ENCODE peak calls at places on chromosomes 6 and 20, in seven cellular contexts. K is K562, W is HCT116, B is H1, G is HepG2, L is SK-N-SH, E is GM12878. M is an unnamed sample.

GRCh38 chr20:5024103-5024502 is 22.8 kb upstream of the SLC23A2 start:
- DNase-seq in K (no peak), W (no peak), B (no peak), G (no peak), L (no peak), E (no peak), M (no peak)

GRCh38 chr6:73823046-73823735 is 127.2 kb downstream of the CD109 start:
- DNase-seq in K (no peak), W (no peak), B (no peak), G (no peak), L (no peak), E (no peak), M (no peak)

GRCh38 chr20:2006452-2007381 is 12.9 kb upstream of the PDYN start:
- DNase-seq in K (peak), W (peak), B (peak), G (peak), L (peak), E (no peak), M (no peak)

GRCh38 chr6:139588076-139588639 is 213.7 kb upstream of the CITED2 start:
- DNase-seq in K (peak), W (peak), B (no peak), G (peak), L (no peak), E (no peak), M (peak)

GRCh38 chr6:42383421-42384208 is 68.1 kb downstream of the TRERF1 start:
- DNase-seq in K (no peak), W (no peak), B (no peak), G (no peak), L (no peak), E (no peak), M (no peak)

GRCh38 chr6:3456794-3457709 is at the start of gene SLC22A23:
- DNase-seq in K (peak), W (peak), B (peak), G (peak), L (peak), E (no peak), M (peak)

GRCh38 chr6:10692965-10693538 is 1.4 kb downstream of the C6orf52 start:
- DNase-seq in K (no peak), W (no peak), B (no peak), G (no peak), L (no peak), E (no peak), M (no peak)

GRCh38 chr20:31330893-31331292 is 22.5 kb upstream of the DEFB116 start:
- DNase-seq in K (no peak), W (no peak), B (no peak), G (no peak), L (no peak), E (no peak), M (no peak)

GRCh38 chr6:42260972-42261371 is 43.3 kb upstream of the MRPS10 start:
- DNase-seq in K (peak), W (no peak), B (peak), G (no peak), L (peak), E (no peak), M (peak)

GRCh38 chr6:167682546-167683027 is 144.1 kb upstream of the AFDN start:
- DNase-seq in K (no peak), W (no peak), B (no peak), G (no peak), L (no peak), E (no peak), M (no peak)

GRCh38 chr6:170451762-170452651 is 101.1 kb downstream of the PSMB1 start:
- DNase-seq in K (no peak), W (no peak), B (no peak), G (no peak), L (no peak), E (no peak), M (no peak)

GRCh38 chr6:116531675-116532570 is 13.6 kb downstream of the TRAPPC3L start:
- DNase-seq in K (peak), W (peak), B (peak), G (peak), L (peak), E (no peak), M (no peak)

GRCh38 chr6:167050903-167051302 is 51.7 kb downstream of the CEP43 start:
- DNase-seq in K (no peak), W (no peak), B (no peak), G (no peak), L (no peak), E (no peak), M (no peak)

GRCh38 chr6:68196645-68197044 is 438.4 kb upstream of the ADGRB3 start:
- DNase-seq in K (peak), W (no peak), B (no peak), G (peak), L (no peak), E (no peak), M (peak)

GRCh38 chr6:170269873-170270541 is 20.9 kb downstream of the DLL1 start:
- DNase-seq in K (no peak), W (no peak), B (no peak), G (no peak), L (no peak), E (no peak), M (no peak)

GRCh38 chr6:168139121-168139520 is 60.1 kb upstream of the FRMD1 start:
- DNase-seq in K (no peak), W (no peak), B (peak), G (no peak), L (no peak), E (no peak), M (no peak)

GRCh38 chr6:136921521-136921935 is 573 bp upstream of the SLC35D3 start:
- DNase-seq in K (no peak), W (no peak), B (peak), G (no peak), L (peak), E (no peak), M (peak)

GRCh38 chr6:119541132-119541905 is 191.8 kb upstream of the MAN1A1 start:
- DNase-seq in K (no peak), W (peak), B (no peak), G (no peak), L (peak), E (no peak), M (no peak)

GRCh38 chr20:40892642-40893041 is 136.0 kb upstream of the TOP1 start:
- DNase-seq in K (peak), W (no peak), B (no peak), G (no peak), L (no peak), E (no peak), M (no peak)

GRCh38 chr6:38169221-38169674 is 349.7 kb downstream of the ZFAND3 start:
- DNase-seq in K (no peak), W (no peak), B (no peak), G (no peak), L (no peak), E (no peak), M (no peak)

GRCh38 chr6:3251462-3252314 is 7.1 kb upstream of the PSMG4 start:
- DNase-seq in K (peak), W (peak), B (peak), G (peak), L (peak), E (peak), M (peak)

GRCh38 chr6:34836451-34836850 is 44.6 kb downstream of the BLTP3A start:
- DNase-seq in K (no peak), W (no peak), B (no peak), G (no peak), L (no peak), E (no peak), M (no peak)

GRCh38 chr20:54456423-54456822 is 19.0 kb upstream of the DOK5 start:
- DNase-seq in K (no peak), W (no peak), B (no peak), G (no peak), L (no peak), E (no peak), M (peak)

GRCh38 chr6:4296552-4296951 is 161.2 kb upstream of the ECI2 start:
- DNase-seq in K (no peak), W (no peak), B (no peak), G (no peak), L (no peak), E (no peak), M (no peak)

GRCh38 chr6:11428351-11428750 is 109.2 kb upstream of the TMEM170B start:
- DNase-seq in K (no peak), W (no peak), B (no peak), G (no peak), L (no peak), E (no peak), M (no peak)

GRCh38 chr6:118501099-118501498 is 47.0 kb upstream of the PLN start:
- DNase-seq in K (no peak), W (no peak), B (no peak), G (no peak), L (no peak), E (no peak), M (no peak)

GRCh38 chr20:18394363-18394762 is 72.5 kb downstream of the DZANK1 start:
- DNase-seq in K (no peak), W (no peak), B (peak), G (no peak), L (no peak), E (no peak), M (no peak)

GRCh38 chr6:111874030-111874425 is 776 bp upstream of the FYN start:
- DNase-seq in K (no peak), W (no peak), B (no peak), G (no peak), L (no peak), E (no peak), M (no peak)

GRCh38 chr6:154302111-154302752 is 54.4 kb downstream of the IPCEF1 start:
- DNase-seq in K (peak), W (no peak), B (no peak), G (no peak), L (no peak), E (peak), M (no peak)

GRCh38 chr6:105832358-105832757 is 253.8 kb upstream of the PRDM1 start:
- DNase-seq in K (no peak), W (no peak), B (no peak), G (no peak), L (no peak), E (no peak), M (peak)

GRCh38 chr20:10761786-10762185 is 88.0 kb upstream of the JAG1 start:
- DNase-seq in K (no peak), W (no peak), B (no peak), G (peak), L (no peak), E (no peak), M (no peak)

GRCh38 chr6:42436825-42437224 is 14.9 kb downstream of the TRERF1 start:
- DNase-seq in K (no peak), W (no peak), B (no peak), G (no peak), L (no peak), E (no peak), M (no peak)

GRCh38 chr6:31624070-31624469 is 3.6 kb downstream of the PRRC2A start:
- DNase-seq in K (no peak), W (no peak), B (no peak), G (no peak), L (peak), E (no peak), M (no peak)

GRCh38 chr6:110609101-110609500 is 132.7 kb upstream of the SLC22A16 start:
- DNase-seq in K (no peak), W (no peak), B (no peak), G (no peak), L (no peak), E (no peak), M (no peak)

GRCh38 chr6:14333556-14334305 is 216.2 kb downstream of the CD83 start:
- DNase-seq in K (no peak), W (no peak), B (no peak), G (no peak), L (no peak), E (no peak), M (no peak)

GRCh38 chr6:111880181-111880944 is 7.1 kb upstream of the FYN start:
- DNase-seq in K (no peak), W (no peak), B (no peak), G (no peak), L (no peak), E (no peak), M (no peak)

GRCh38 chr6:18447552-18447951 is 60.4 kb downstream of the RNF144B start:
- DNase-seq in K (no peak), W (no peak), B (no peak), G (no peak), L (no peak), E (no peak), M (no peak)
- TF ChIP-seq JUND in K (no peak), W (no peak), B (no peak), G (no peak), L (no peak), E (no peak), M (no peak)

DNA sequence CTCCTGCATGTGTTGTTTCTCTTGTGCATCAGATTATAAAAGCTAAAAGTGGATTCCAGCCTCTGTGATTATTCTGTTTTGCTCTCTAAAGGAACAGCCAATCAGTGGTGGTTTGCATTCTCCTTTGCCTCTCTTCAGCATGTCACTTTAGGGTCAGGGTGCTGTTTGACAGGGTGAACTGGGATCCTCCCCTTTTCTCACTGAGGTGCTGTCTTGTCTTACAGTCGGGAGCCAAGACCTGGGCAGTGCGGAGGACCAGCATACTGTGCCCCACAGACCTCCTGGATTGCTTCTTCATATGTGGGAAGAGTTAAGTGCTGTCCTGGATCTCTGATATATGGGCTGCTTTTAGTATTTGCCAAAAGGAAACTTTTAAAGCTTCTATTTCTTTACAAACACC is 15.2 kb upstream of the CST2 start:
- DNase-seq in K (no peak), W (no peak), B (no peak), G (no peak), L (no peak), E (no peak), M (no peak)
- TF ChIP-seq JUND in K (no peak), W (no peak), B (no peak), G (no peak), L (no peak), E (no peak), M (no peak)

DNA sequence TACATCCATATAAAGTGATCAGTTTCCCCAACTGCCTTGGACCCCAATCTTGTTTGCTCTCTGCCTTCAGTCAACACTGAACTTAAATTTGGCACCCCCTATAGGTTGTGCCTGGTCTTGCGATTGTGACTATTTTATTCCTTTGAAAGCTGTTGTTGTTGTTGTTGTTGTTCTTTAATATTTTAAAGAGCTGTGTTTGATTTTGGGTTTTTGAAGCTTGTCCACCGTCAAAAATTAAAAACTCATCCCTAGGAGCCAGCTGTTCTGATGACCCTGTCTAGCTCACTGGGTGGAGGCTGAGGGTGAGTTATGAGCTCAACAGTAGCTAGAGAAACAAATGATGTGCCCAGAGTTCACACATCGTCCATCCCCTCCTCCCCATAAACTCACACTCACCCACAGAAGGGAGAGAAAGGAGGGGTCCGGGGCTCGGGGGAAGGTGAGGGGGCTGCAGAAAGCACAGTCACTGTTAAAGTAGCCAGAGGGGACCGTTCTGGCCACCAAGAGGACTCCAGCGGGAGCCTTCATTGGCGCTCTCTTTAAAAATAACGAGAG is 4.0 kb downstream of the SIM1 start:
- DNase-seq in K (no peak), W (no peak), B (peak), G (no peak), L (no peak), E (no peak), M (no peak)
- TF ChIP-seq JUND in K (no peak), W (no peak), B (no peak), G (no peak), L (no peak), E (no peak), M (no peak)

GRCh38 chr6:159788757-159789376 is 535 bp downstream of the TCP1 start:
- DNase-seq in K (peak), W (no peak), B (no peak), G (peak), L (peak), E (no peak), M (peak)
- TF ChIP-seq JUND in K (no peak), W (no peak), B (no peak), G (no peak), L (no peak), E (no peak), M (no peak)

GRCh38 chr6:147765541-147765940 is 257.1 kb downstream of the SAMD5 start:
- DNase-seq in K (peak), W (no peak), B (no peak), G (no peak), L (no peak), E (no peak), M (no peak)
- TF ChIP-seq JUND in K (no peak), W (no peak), B (no peak), G (no peak), L (no peak), E (no peak), M (no peak)

DNA sequence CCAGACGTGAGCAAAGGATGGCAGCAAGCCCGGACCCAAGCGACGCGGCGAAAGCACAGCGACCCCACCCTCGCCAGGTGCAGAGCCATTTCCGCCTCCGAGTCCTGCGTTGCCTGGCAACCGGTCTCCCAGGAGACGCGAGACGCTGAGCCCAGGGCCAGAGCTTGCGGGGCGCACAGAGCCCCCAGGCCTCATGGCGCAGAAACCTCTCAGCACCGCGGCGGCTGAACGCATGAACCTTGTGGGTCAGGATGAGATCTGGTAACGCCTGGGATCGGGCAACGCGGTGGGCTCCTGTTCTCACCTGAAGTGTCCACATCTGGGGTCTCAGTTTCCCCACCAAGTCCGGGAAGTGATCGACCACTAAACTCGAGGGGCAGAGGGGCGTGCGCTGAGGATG is 77.7 kb downstream of the ANKRD60 start:
- DNase-seq in K (no peak), W (no peak), B (peak), G (no peak), L (no peak), E (no peak), M (no peak)
- TF ChIP-seq JUND in K (no peak), W (no peak), B (no peak), G (no peak), L (no peak), E (no peak), M (no peak)

GRCh38 chr6:39891976-39892375 is 42.3 kb downstream of the MOCS1 start:
- DNase-seq in K (no peak), W (no peak), B (no peak), G (no peak), L (no peak), E (no peak), M (no peak)
- TF ChIP-seq JUND in K (no peak), W (no peak), B (no peak), G (no peak), L (no peak), E (no peak), M (no peak)

GRCh38 chr6:138485005-138485545 is 14.2 kb downstream of the NHSL1 start:
- DNase-seq in K (no peak), W (no peak), B (no peak), G (no peak), L (no peak), E (no peak), M (no peak)
- TF ChIP-seq JUND in K (no peak), W (no peak), B (no peak), G (no peak), L (no peak), E (no peak), M (no peak)

GRCh38 chr6:85460154-85460950 is 10.5 kb downstream of the NT5E start:
- DNase-seq in K (no peak), W (no peak), B (no peak), G (no peak), L (no peak), E (no peak), M (no peak)

GRCh38 chr6:85459224-85459901 is 9.5 kb downstream of the NT5E start:
- DNase-seq in K (no peak), W (peak), B (no peak), G (no peak), L (no peak), E (no peak), M (no peak)

GRCh38 chr6:85456782-85457181 is 6.9 kb downstream of the NT5E start:
- DNase-seq in K (no peak), W (no peak), B (no peak), G (no peak), L (no peak), E (no peak), M (no peak)

GRCh38 chr6:85458184-85458583 is 8.3 kb downstream of the NT5E start:
- DNase-seq in K (no peak), W (no peak), B (no peak), G (no peak), L (no peak), E (no peak), M (no peak)

GRCh38 chr6:85458782-85459181 is 8.9 kb downstream of the NT5E start:
- DNase-seq in K (no peak), W (no peak), B (no peak), G (no peak), L (no peak), E (no peak), M (no peak)
- TF ChIP-seq JUND in K (no peak), W (no peak), B (no peak), G (no peak), L (no peak), E (no peak), M (no peak)

DNA sequence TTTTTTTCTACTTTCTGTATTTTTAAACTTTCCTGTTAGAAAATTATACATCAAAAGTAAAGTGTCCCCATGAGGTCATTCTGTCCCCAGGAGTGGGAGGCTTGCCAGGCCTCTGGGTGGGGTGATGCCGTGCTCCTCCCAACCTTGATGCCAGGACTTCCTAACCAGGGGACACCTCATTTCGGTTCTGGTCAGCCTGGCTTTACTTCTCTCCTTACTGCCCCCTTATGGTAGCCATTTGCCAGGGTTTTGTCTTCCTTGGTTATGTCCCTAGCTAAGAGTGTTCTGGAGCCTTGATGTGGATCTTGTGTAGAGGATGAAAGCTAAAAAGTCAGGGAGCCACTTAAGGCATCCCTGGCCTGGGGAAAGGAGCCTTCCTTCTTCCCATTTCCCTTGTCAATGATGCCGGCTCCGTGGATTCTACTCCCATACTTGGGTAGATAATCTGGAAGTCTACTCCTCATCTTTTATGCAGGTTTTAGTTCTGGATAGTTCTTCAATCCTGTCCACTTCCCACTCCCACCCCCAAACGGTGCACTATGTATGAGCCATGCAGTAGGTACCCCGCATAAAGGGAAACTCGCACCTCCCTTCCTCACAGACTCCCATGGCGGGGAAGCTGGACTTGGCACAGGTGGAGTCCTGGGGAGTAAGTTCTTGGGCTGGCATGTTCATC is 164.1 kb upstream of the SALL4 start:
- DNase-seq in K (peak), W (peak), B (peak), G (peak), L (peak), E (no peak), M (peak)
- TF ChIP-seq JUND in K (no peak), W (no peak), B (peak), G (no peak), L (no peak), E (no peak), M (no peak)